ENCODE peak calls at places on chromosomes 12 and 14, in eight cellular contexts. D is MCF 10A, E is foreskin fibroblast, K is fibroblast of mammary gland, T is osteocyte, U is neural progenitor cell, R is WTC11, H is fibroblast of the aortic adventitia. L is an unnamed sample.

GRCh38 chr12:45913631-45914030 is 76.7 kb downstream of the SCAF11 start:
- DNase-seq in D (no peak), E (no peak), K (no peak), T (no peak), U (no peak), R (no peak), H (no peak), L (no peak)

GRCh38 chr12:4246116-4246515 is 27.4 kb upstream of the CCND2 start:
- DNase-seq in D (no peak), E (no peak), K (no peak), T (no peak), U (peak; percentile 10), R (no peak), H (no peak), L (no peak)

GRCh38 chr12:5160827-5161226 is 117.1 kb downstream of the KCNA5 start:
- DNase-seq in D (no peak), E (no peak), K (no peak), T (no peak), U (no peak), R (no peak), H (no peak), L (no peak)

GRCh38 chr12:90958995-90959394 is 4.0 kb upstream of the CCER1 start:
- DNase-seq in D (no peak), E (peak; percentile 47), K (peak; percentile 46), T (no peak), U (no peak), R (no peak), H (peak; percentile 52), L (no peak)

GRCh38 chr14:93035917-93036651 is 79.6 kb downstream of the ITPK1 start:
- DNase-seq in D (peak; percentile 78), E (no peak), K (peak; percentile 19), T (no peak), U (peak; percentile 40), R (no peak), H (peak; percentile 22), L (no peak)

GRCh38 chr12:67517181-67517887 is 131.2 kb upstream of the DYRK2 start:
- DNase-seq in D (peak; percentile 96), E (no peak), K (peak; percentile 67), T (no peak), U (no peak), R (no peak), H (peak; percentile 68), L (no peak)

GRCh38 chr12:60489071-60489470 is 893.2 kb downstream of the SLC16A7 start:
- DNase-seq in D (no peak), E (peak; percentile 36), K (peak; percentile 7), T (no peak), U (no peak), R (no peak), H (peak; percentile 15), L (no peak)

GRCh38 chr12:61282790-61283575 is 977.2 kb upstream of the USP15 start:
- DNase-seq in D (peak; percentile 52), E (peak; percentile 24), K (no peak), T (no peak), U (no peak), R (no peak), H (no peak), L (no peak)

GRCh38 chr14:86050072-86050683 is 520.2 kb downstream of the FLRT2 start:
- DNase-seq in D (no peak), E (no peak), K (no peak), T (no peak), U (no peak), R (no peak), H (no peak), L (no peak)

GRCh38 chr12:13435535-13435934 is 239.0 kb downstream of the EMP1 start:
- DNase-seq in D (peak; percentile 23), E (no peak), K (no peak), T (no peak), U (peak; percentile 41), R (no peak), H (no peak), L (no peak)

GRCh38 chr12:50241178-50241577 is 42.1 kb downstream of the LIMA1 start:
- DNase-seq in D (no peak), E (no peak), K (no peak), T (no peak), U (no peak), R (no peak), H (peak; percentile 28), L (no peak)

GRCh38 chr14:103657466-103657865 is 28.5 kb downstream of the KLC1 start:
- DNase-seq in D (no peak), E (peak; percentile 91), K (peak; percentile 93), T (no peak), U (no peak), R (no peak), H (peak; percentile 87), L (no peak)

GRCh38 chr14:100903672-100904185 is at the start of gene RTL1:
- DNase-seq in D (no peak), E (no peak), K (no peak), T (no peak), U (no peak), R (no peak), H (no peak), L (no peak)

GRCh38 chr14:100900837-100901390 is 2.6 kb downstream of the RTL1 start:
- DNase-seq in D (peak; percentile 35), E (no peak), K (no peak), T (peak; percentile 84), U (peak; percentile 87), R (peak; percentile 75), H (no peak), L (peak; percentile 44)

GRCh38 chr14:100901391-100902183 is 1.9 kb downstream of the RTL1 start:
- DNase-seq in D (no peak), E (no peak), K (no peak), T (no peak), U (no peak), R (peak; percentile 5), H (no peak), L (no peak)

GRCh38 chr14:100902792-100903191 is 730 bp downstream of the RTL1 start:
- DNase-seq in D (no peak), E (no peak), K (no peak), T (no peak), U (peak; percentile 64), R (peak; percentile 10), H (no peak), L (no peak)

GRCh38 chr14:100902295-100902694 is 1.2 kb downstream of the RTL1 start:
- DNase-seq in D (peak; percentile 23), E (no peak), K (no peak), T (no peak), U (peak; percentile 64), R (peak; percentile 44), H (no peak), L (no peak)
- TF ChIP-seq CTCF in D (peak; percentile 20), E (no peak), K (no peak), T (peak; percentile 17), U (peak; percentile 45), R (no peak), H (no peak), L (no peak)

GRCh38 chr12:102896067-102896466 is 21.0 kb downstream of the PAH start:
- DNase-seq in D (no peak), E (no peak), K (no peak), T (no peak), U (no peak), R (peak; percentile 34), H (no peak), L (no peak)
- TF ChIP-seq CTCF in D (no peak), E (no peak), K (no peak), T (no peak), U (no peak), R (no peak), H (no peak), L (no peak)

DNA sequence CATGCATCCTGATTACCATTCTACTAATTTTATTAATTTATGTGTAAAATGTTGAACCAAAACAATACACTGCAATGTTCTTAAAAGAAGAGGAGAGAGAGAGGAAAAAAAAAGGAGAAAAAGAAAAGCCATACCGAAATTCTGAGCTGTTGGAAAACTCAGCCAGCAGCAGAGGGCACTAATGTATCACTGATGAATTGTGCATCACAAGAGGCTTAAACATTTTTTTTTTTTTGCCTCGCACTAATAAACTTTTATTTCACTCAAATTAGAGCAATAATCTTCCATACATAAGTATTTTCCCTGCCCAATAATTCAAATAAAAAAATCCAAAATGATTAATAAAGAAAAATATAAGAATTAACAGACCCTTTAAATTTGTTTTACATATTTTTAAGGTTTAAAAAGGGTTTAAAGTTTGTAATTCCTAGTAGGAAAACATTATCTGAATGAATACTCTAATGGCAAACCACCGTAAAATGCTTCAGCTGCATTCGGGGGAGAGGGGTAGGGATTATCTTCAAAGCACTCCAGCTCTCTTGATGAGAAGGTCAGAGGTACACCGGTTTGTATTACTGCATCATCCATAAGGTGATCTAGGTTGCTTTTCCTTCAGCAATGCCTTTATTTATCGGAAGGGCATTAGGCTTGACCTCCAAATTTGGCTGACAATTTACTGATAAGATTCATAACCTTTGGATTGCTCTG is 41.9 kb downstream of the ATP23 start:
- DNase-seq in D (peak; percentile 65), E (peak; percentile 76), K (peak; percentile 70), T (no peak), U (peak; percentile 71), R (peak; percentile 42), H (peak; percentile 78), L (peak; percentile 52)
- TF ChIP-seq CTCF in D (peak; percentile 72), E (peak; percentile 49), K (peak; percentile 64), T (peak; percentile 83), U (peak; percentile 89), R (peak; percentile 39), H (peak; percentile 71), L (peak; percentile 58)

GRCh38 chr12:131030472-131031328 is 77.0 kb downstream of the ADGRD1 start:
- DNase-seq in D (no peak), E (no peak), K (no peak), T (no peak), U (peak; percentile 79), R (no peak), H (no peak), L (no peak)
- TF ChIP-seq CTCF in D (no peak), E (no peak), K (no peak), T (no peak), U (no peak), R (no peak), H (no peak), L (no peak)